ENCODE peak calls at places on chromosome 11, in four cellular contexts. One of them, this sample, is unnamed. For H3K4me1, the result is how much of the 10 kb centered on the place peaks cover.

GRCh38 chr11:69912161-69912910 is 93.1 kb upstream of the FGF3 start:
- DNase-seq in ovary: no peak
- DNase-seq in tibial nerve: no peak
- DNase-seq in stomach: no peak
- DNase-seq in this sample: peak

GRCh38 chr11:119491753-119492455 is 68.9 kb upstream of the THY1 start:
- DNase-seq in tibial nerve: no peak
- DNase-seq in ovary: no peak
- DNase-seq in stomach: no peak
- DNase-seq in this sample: no peak

GRCh38 chr11:61777234-61778090 is 14.9 kb downstream of the TMEM258 start:
- DNase-seq in tibial nerve: peak
- DNase-seq in ovary: peak
- DNase-seq in stomach: peak
- DNase-seq in this sample: peak

GRCh38 chr11:39678996-39679395 is 1780.5 kb downstream of the LRRC4C start:
- DNase-seq in tibial nerve: no peak
- DNase-seq in ovary: no peak
- DNase-seq in stomach: no peak
- DNase-seq in this sample: no peak

GRCh38 chr11:131737357-131737756 is 366.9 kb downstream of the NTM start:
- DNase-seq in stomach: no peak
- DNase-seq in ovary: no peak
- DNase-seq in tibial nerve: no peak
- DNase-seq in this sample: no peak

GRCh38 chr11:107824668-107825369 is 33.8 kb downstream of the SLC35F2 start:
- DNase-seq in stomach: no peak
- DNase-seq in tibial nerve: no peak
- DNase-seq in ovary: no peak
- DNase-seq in this sample: no peak

GRCh38 chr11:108803781-108804180 is 138.9 kb downstream of the DDX10 start:
- DNase-seq in tibial nerve: no peak
- DNase-seq in stomach: no peak
- DNase-seq in ovary: no peak
- DNase-seq in this sample: no peak

GRCh38 chr11:83006877-83007330 is 64.8 kb downstream of the RAB30 start:
- DNase-seq in ovary: no peak
- DNase-seq in tibial nerve: no peak
- DNase-seq in stomach: no peak
- DNase-seq in this sample: no peak

GRCh38 chr11:119338946-119339580 is 1.6 kb downstream of the C1QTNF5 start:
- DNase-seq in stomach: no peak
- DNase-seq in tibial nerve: no peak
- DNase-seq in ovary: no peak
- DNase-seq in this sample: no peak

GRCh38 chr11:14399087-14399486 is 40.1 kb upstream of the RRAS2 start:
- DNase-seq in stomach: no peak
- DNase-seq in ovary: no peak
- DNase-seq in tibial nerve: no peak
- DNase-seq in this sample: no peak

GRCh38 chr11:36311926-36312592 is 16.0 kb downstream of the PRR5L start:
- DNase-seq in stomach: no peak
- DNase-seq in tibial nerve: no peak
- DNase-seq in ovary: no peak
- DNase-seq in this sample: no peak

GRCh38 chr11:126734752-126735151 is 265.8 kb downstream of the KIRREL3 start:
- DNase-seq in stomach: no peak
- DNase-seq in tibial nerve: no peak
- DNase-seq in ovary: no peak
- DNase-seq in this sample: no peak

GRCh38 chr11:119316017-119316728 is 757 bp downstream of the MCAM start:
- DNase-seq in tibial nerve: no peak
- DNase-seq in ovary: peak
- DNase-seq in stomach: no peak
- DNase-seq in this sample: no peak

GRCh38 chr11:126426126-126426525 is 70.6 kb downstream of the ST3GAL4 start:
- DNase-seq in stomach: no peak
- DNase-seq in ovary: no peak
- DNase-seq in tibial nerve: no peak
- DNase-seq in this sample: peak

GRCh38 chr11:134244593-134244992 is 8.6 kb downstream of the THYN1 start:
- DNase-seq in stomach: no peak
- DNase-seq in ovary: no peak
- DNase-seq in tibial nerve: no peak
- DNase-seq in this sample: no peak

GRCh38 chr11:47950396-47950795 is 30.0 kb upstream of the PTPRJ start:
- DNase-seq in ovary: no peak
- DNase-seq in tibial nerve: no peak
- DNase-seq in stomach: no peak
- DNase-seq in this sample: peak

GRCh38 chr11:17988465-17988864 is 24.4 kb downstream of the SERGEF start:
- DNase-seq in tibial nerve: no peak
- DNase-seq in stomach: no peak
- DNase-seq in ovary: no peak
- DNase-seq in this sample: no peak

GRCh38 chr11:29214833-29215232 is 802.0 kb downstream of the KCNA4 start:
- DNase-seq in stomach: no peak
- DNase-seq in tibial nerve: no peak
- DNase-seq in ovary: no peak
- DNase-seq in this sample: no peak

GRCh38 chr11:134349109-134349801 is 17.5 kb downstream of the GLB1L2 start:
- DNase-seq in ovary: no peak
- DNase-seq in stomach: no peak
- DNase-seq in tibial nerve: no peak
- DNase-seq in this sample: no peak

GRCh38 chr11:83042966-83043711 is 28.6 kb downstream of the RAB30 start:
- DNase-seq in stomach: no peak
- DNase-seq in ovary: no peak
- DNase-seq in tibial nerve: no peak
- DNase-seq in this sample: no peak

GRCh38 chr11:13280323-13280722 is 2.7 kb downstream of the BMAL1 start:
- DNase-seq in ovary: no peak
- DNase-seq in stomach: no peak
- DNase-seq in tibial nerve: no peak
- DNase-seq in this sample: no peak

GRCh38 chr11:128670631-128671030 is 23.2 kb upstream of the FLI1 start:
- DNase-seq in stomach: no peak
- DNase-seq in ovary: no peak
- DNase-seq in tibial nerve: no peak
- DNase-seq in this sample: no peak

GRCh38 chr11:69702769-69703510 is 882 bp downstream of the FGF19 start:
- DNase-seq in tibial nerve: no peak
- DNase-seq in ovary: no peak
- DNase-seq in stomach: no peak
- DNase-seq in this sample: no peak

GRCh38 chr11:119584193-119585037 is 144.6 kb downstream of the NECTIN1 start:
- DNase-seq in tibial nerve: no peak
- DNase-seq in ovary: no peak
- DNase-seq in stomach: peak
- DNase-seq in this sample: no peak

GRCh38 chr11:64348611-64349387 is 8.8 kb downstream of the CCDC88B start:
- DNase-seq in tibial nerve: no peak
- DNase-seq in ovary: no peak
- DNase-seq in stomach: no peak
- DNase-seq in this sample: no peak

DNA sequence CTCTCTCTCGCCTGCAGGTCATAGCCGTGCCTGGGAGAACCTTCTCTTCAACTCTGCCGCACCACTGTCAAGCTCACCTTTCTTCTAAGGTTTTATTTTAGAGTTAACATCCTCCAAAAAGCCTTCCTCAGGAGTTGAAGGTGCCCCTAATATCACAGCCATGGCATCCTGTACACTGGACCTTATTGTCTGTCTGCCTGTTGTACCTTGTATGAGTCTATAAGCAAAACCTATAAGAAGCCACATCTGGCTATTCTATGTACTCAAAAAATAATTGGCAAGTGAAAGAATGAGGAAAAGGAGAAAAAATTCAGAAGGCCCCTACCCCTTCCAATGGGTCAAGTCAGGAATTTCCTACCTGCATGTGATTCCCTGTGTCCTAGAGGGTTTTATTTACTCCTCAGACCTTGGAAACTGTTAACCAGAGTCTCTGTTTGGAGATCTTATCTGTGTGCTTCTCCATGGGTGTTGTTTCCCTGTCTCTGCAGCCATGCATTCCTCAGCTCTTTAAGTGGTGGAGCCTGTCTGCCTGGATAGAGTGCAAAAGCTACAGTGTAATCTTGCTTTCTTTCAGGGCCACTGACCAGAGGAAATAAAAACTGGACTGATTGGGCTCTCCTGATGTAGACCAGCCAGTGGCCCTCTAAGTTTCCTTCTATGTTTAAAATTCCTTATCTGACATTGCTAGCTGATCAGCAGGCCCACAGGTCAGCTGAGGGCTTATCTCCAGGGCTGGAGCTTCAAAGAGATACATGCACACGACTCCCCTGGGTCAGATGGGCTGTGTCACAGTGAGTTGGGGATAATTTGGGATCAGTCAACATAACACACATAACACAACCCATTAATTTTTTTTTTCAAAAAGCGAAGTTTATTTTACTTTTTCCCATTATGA is 37.6 kb upstream of the TMEM135 start:
- DNase-seq in tibial nerve: no peak
- DNase-seq in ovary: no peak
- DNase-seq in stomach: peak
- DNase-seq in this sample: no peak
- TF ChIP-seq EP300 in tibial nerve: no peak
- TF ChIP-seq EP300 in ovary: no peak
- TF ChIP-seq EP300 in stomach: no peak
- TF ChIP-seq EP300 in this sample: no peak

GRCh38 chr11:23932485-23932898 is 564.4 kb upstream of the LUZP2 start:
- DNase-seq in tibial nerve: no peak
- DNase-seq in ovary: no peak
- DNase-seq in stomach: no peak
- DNase-seq in this sample: no peak

GRCh38 chr11:23931443-23931842 is 565.4 kb upstream of the LUZP2 start:
- DNase-seq in stomach: no peak
- DNase-seq in ovary: no peak
- DNase-seq in tibial nerve: no peak
- DNase-seq in this sample: no peak
- H3K4me1 ChIP-seq in stomach: under half
- H3K4me1 ChIP-seq in ovary: under half
- H3K4me1 ChIP-seq in tibial nerve: under half
- H3K4me1 ChIP-seq in this sample: under half

DNA sequence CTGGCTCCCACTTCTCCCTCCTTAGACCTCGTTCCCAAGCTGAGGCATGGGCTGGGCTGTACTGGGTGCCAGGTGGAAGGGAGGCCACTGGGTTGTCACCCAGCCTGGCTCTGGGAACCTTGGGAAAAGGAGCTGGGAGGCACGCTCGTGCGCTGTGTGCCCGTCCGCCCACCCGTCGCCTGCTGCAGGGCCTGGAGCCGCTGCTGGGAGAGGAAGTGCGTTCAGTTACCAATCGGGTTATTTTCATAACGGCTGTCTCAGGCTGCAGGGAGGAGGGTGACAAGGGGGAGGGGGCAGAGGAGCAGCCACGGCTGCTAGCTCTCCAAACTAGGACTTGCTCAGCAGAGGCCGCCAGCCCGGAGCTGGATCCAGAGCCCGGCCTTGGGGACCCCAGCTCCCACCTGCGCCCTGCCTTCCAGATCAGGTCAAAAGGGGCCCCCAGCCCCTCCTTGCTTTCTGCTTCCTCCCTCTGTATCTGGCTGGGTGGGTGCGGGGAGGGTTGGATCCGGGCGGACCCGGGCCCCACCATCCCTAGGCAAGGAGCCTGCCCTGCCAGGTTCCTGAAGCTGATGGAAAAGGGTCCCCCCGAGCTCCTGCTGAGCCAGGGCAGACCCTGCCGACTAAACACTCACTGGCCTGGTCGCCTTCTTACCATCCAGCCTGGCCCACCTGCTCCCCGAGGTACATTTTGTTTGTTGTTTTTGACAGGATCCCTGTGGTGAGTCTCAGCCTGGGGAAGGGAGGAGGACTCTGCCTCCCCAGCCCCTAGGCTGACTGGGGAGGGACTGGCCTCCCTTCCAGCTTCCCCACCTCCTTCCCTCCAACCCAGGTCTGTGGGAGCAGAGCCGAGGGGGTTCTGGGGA is 14.3 kb downstream of the DGKZ start:
- DNase-seq in tibial nerve: no peak
- DNase-seq in stomach: no peak
- DNase-seq in ovary: peak
- DNase-seq in this sample: peak
- TF ChIP-seq EP300 in tibial nerve: no peak
- TF ChIP-seq EP300 in stomach: no peak
- TF ChIP-seq EP300 in ovary: no peak
- TF ChIP-seq EP300 in this sample: no peak

DNA sequence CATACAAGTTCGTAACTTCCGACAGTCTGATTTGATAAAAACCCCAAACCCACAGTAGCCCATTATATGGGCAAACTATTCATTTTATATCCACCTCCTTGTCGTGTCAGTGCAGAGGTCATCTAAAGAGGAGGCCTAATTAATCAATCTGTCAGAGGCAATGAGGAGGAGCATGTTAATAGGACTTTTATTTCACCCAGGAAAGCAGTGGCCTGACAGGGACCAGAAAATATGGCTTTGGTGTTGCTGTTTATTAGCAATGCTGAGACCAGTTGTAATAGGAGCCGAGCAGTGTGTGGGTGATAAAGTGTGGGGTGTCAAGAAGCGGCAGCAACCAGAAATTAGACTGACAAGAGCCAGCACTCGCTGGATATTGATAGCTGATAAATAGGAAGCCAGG is 124.3 kb downstream of the ARL14EP start:
- DNase-seq in ovary: no peak
- DNase-seq in stomach: no peak
- DNase-seq in tibial nerve: no peak
- DNase-seq in this sample: no peak
- H3K4me1 ChIP-seq in ovary: under half
- H3K4me1 ChIP-seq in stomach: under half
- H3K4me1 ChIP-seq in tibial nerve: under half
- H3K4me1 ChIP-seq in this sample: under half

GRCh38 chr11:62882428-62882742 is 1.7 kb downstream of the SLC3A2 start:
- DNase-seq in tibial nerve: no peak
- DNase-seq in ovary: no peak
- DNase-seq in stomach: no peak
- DNase-seq in this sample: no peak

GRCh38 chr11:62882811-62883496 is 2.3 kb downstream of the SLC3A2 start:
- DNase-seq in tibial nerve: no peak
- DNase-seq in stomach: no peak
- DNase-seq in ovary: no peak
- DNase-seq in this sample: no peak

GRCh38 chr11:62880231-62880802 is 379 bp upstream of the SLC3A2 start:
- DNase-seq in tibial nerve: no peak
- DNase-seq in stomach: no peak
- DNase-seq in ovary: no peak
- DNase-seq in this sample: no peak

GRCh38 chr11:62880803-62881578 is at the start of gene SLC3A2:
- DNase-seq in ovary: peak
- DNase-seq in stomach: peak
- DNase-seq in tibial nerve: peak
- DNase-seq in this sample: peak

GRCh38 chr11:62881579-62882427 is 1.1 kb downstream of the SLC3A2 start:
- DNase-seq in tibial nerve: peak
- DNase-seq in stomach: peak
- DNase-seq in ovary: peak
- DNase-seq in this sample: peak
- TF ChIP-seq EP300 in tibial nerve: peak
- TF ChIP-seq EP300 in stomach: no peak
- TF ChIP-seq EP300 in ovary: peak
- TF ChIP-seq EP300 in this sample: peak

GRCh38 chr11:65415499-65416340 is 6.9 kb upstream of the NEAT1 start:
- DNase-seq in stomach: no peak
- DNase-seq in ovary: peak
- DNase-seq in tibial nerve: no peak
- DNase-seq in this sample: peak
- H3K4me1 ChIP-seq in stomach: under half
- H3K4me1 ChIP-seq in ovary: under half
- H3K4me1 ChIP-seq in tibial nerve: under half
- H3K4me1 ChIP-seq in this sample: under half

GRCh38 chr11:125201525-125202121 is 37.1 kb downstream of the PKNOX2 start:
- DNase-seq in tibial nerve: no peak
- DNase-seq in ovary: peak
- DNase-seq in stomach: peak
- DNase-seq in this sample: no peak
- TF ChIP-seq EP300 in tibial nerve: no peak
- TF ChIP-seq EP300 in ovary: no peak
- TF ChIP-seq EP300 in stomach: no peak
- TF ChIP-seq EP300 in this sample: no peak

This sample was measured in transverse colon.